ENCODE peak calls at places on chromosomes 3 and 15, in six cellular contexts. One of them, this sample, is unnamed.

GRCh38 chr3:72973031-72973723 is 23.4 kb upstream of the PPP4R2 start:
- DNase-seq in brain microvascular endothelial cell: no peak
- DNase-seq in naive thymus-derived CD4-positive, alpha-beta T cell: no peak
- DNase-seq in dorsolateral prefrontal cortex: no peak
- DNase-seq in endodermal cell: peak; percentile 82
- DNase-seq in HCT116: no peak
- DNase-seq in this sample: no peak

GRCh38 chr15:73633111-73633990 is at the start of gene NPTN:
- DNase-seq in endodermal cell: peak; percentile 99
- DNase-seq in naive thymus-derived CD4-positive, alpha-beta T cell: peak; percentile 96
- DNase-seq in HCT116: peak; percentile 89
- DNase-seq in brain microvascular endothelial cell: peak; percentile 95
- DNase-seq in dorsolateral prefrontal cortex: peak; percentile 99
- DNase-seq in this sample: peak; percentile 99

GRCh38 chr3:80087769-80088168 is 320.0 kb upstream of the ROBO1 start:
- DNase-seq in HCT116: no peak
- DNase-seq in endodermal cell: no peak
- DNase-seq in naive thymus-derived CD4-positive, alpha-beta T cell: no peak
- DNase-seq in brain microvascular endothelial cell: no peak
- DNase-seq in dorsolateral prefrontal cortex: no peak
- DNase-seq in this sample: no peak

GRCh38 chr3:142077859-142078500 is 71.4 kb downstream of the TFDP2 start:
- DNase-seq in HCT116: no peak
- DNase-seq in dorsolateral prefrontal cortex: no peak
- DNase-seq in endodermal cell: no peak
- DNase-seq in brain microvascular endothelial cell: no peak
- DNase-seq in naive thymus-derived CD4-positive, alpha-beta T cell: no peak
- DNase-seq in this sample: no peak

GRCh38 chr3:18888370-18888769 is 259.9 kb upstream of the KCNH8 start:
- DNase-seq in HCT116: no peak
- DNase-seq in endodermal cell: no peak
- DNase-seq in naive thymus-derived CD4-positive, alpha-beta T cell: no peak
- DNase-seq in dorsolateral prefrontal cortex: no peak
- DNase-seq in brain microvascular endothelial cell: no peak
- DNase-seq in this sample: no peak

GRCh38 chr3:12752803-12753202 is 6.3 kb downstream of the TMEM40 start:
- DNase-seq in naive thymus-derived CD4-positive, alpha-beta T cell: no peak
- DNase-seq in brain microvascular endothelial cell: no peak
- DNase-seq in HCT116: no peak
- DNase-seq in endodermal cell: no peak
- DNase-seq in dorsolateral prefrontal cortex: no peak
- DNase-seq in this sample: no peak

GRCh38 chr3:188202358-188203138 is 48.6 kb downstream of the LPP start:
- DNase-seq in brain microvascular endothelial cell: no peak
- DNase-seq in dorsolateral prefrontal cortex: no peak
- DNase-seq in HCT116: peak; percentile 2
- DNase-seq in naive thymus-derived CD4-positive, alpha-beta T cell: no peak
- DNase-seq in endodermal cell: peak; percentile 87
- DNase-seq in this sample: no peak

GRCh38 chr3:112560330-112560729 is 1.4 kb downstream of the ATG3 start:
- DNase-seq in endodermal cell: no peak
- DNase-seq in HCT116: no peak
- DNase-seq in brain microvascular endothelial cell: no peak
- DNase-seq in naive thymus-derived CD4-positive, alpha-beta T cell: no peak
- DNase-seq in dorsolateral prefrontal cortex: no peak
- DNase-seq in this sample: no peak

GRCh38 chr15:59762558-59762957 is 73.4 kb upstream of the BNIP2 start:
- DNase-seq in endodermal cell: peak; percentile 57
- DNase-seq in naive thymus-derived CD4-positive, alpha-beta T cell: no peak
- DNase-seq in HCT116: no peak
- DNase-seq in brain microvascular endothelial cell: no peak
- DNase-seq in dorsolateral prefrontal cortex: no peak
- DNase-seq in this sample: no peak

GRCh38 chr15:66770518-66771350 is 68.7 kb downstream of the SMAD6 start:
- DNase-seq in HCT116: no peak
- DNase-seq in naive thymus-derived CD4-positive, alpha-beta T cell: no peak
- DNase-seq in dorsolateral prefrontal cortex: no peak
- DNase-seq in brain microvascular endothelial cell: no peak
- DNase-seq in endodermal cell: no peak
- DNase-seq in this sample: no peak

GRCh38 chr3:188978772-188979171 is 193.0 kb upstream of the TPRG1 start:
- DNase-seq in endodermal cell: no peak
- DNase-seq in brain microvascular endothelial cell: peak; percentile 55
- DNase-seq in HCT116: no peak
- DNase-seq in naive thymus-derived CD4-positive, alpha-beta T cell: no peak
- DNase-seq in dorsolateral prefrontal cortex: no peak
- DNase-seq in this sample: no peak

GRCh38 chr3:76152028-76152427 is 366.7 kb upstream of the ZNF717 start:
- DNase-seq in naive thymus-derived CD4-positive, alpha-beta T cell: no peak
- DNase-seq in brain microvascular endothelial cell: no peak
- DNase-seq in dorsolateral prefrontal cortex: no peak
- DNase-seq in HCT116: no peak
- DNase-seq in endodermal cell: no peak
- DNase-seq in this sample: no peak

GRCh38 chr3:129824926-129825541 is 68.5 kb downstream of the TMCC1 start:
- DNase-seq in endodermal cell: peak; percentile 83
- DNase-seq in naive thymus-derived CD4-positive, alpha-beta T cell: no peak
- DNase-seq in dorsolateral prefrontal cortex: peak; percentile 38
- DNase-seq in brain microvascular endothelial cell: no peak
- DNase-seq in HCT116: peak; percentile 58
- DNase-seq in this sample: no peak

GRCh38 chr15:51223771-51224229 is 114.6 kb downstream of the CYP19A1 start:
- DNase-seq in brain microvascular endothelial cell: peak; percentile 70
- DNase-seq in dorsolateral prefrontal cortex: no peak
- DNase-seq in HCT116: peak; percentile 65
- DNase-seq in naive thymus-derived CD4-positive, alpha-beta T cell: no peak
- DNase-seq in endodermal cell: no peak
- DNase-seq in this sample: no peak

GRCh38 chr3:192935441-192935840 is 17.8 kb upstream of the MB21D2 start:
- DNase-seq in HCT116: no peak
- DNase-seq in dorsolateral prefrontal cortex: no peak
- DNase-seq in brain microvascular endothelial cell: peak; percentile 16
- DNase-seq in naive thymus-derived CD4-positive, alpha-beta T cell: no peak
- DNase-seq in endodermal cell: no peak
- DNase-seq in this sample: no peak

GRCh38 chr15:57118013-57118799 is 199.8 kb downstream of the TCF12 start:
- DNase-seq in HCT116: peak; percentile 2
- DNase-seq in endodermal cell: no peak
- DNase-seq in naive thymus-derived CD4-positive, alpha-beta T cell: no peak
- DNase-seq in dorsolateral prefrontal cortex: no peak
- DNase-seq in brain microvascular endothelial cell: peak; percentile 21
- DNase-seq in this sample: no peak

GRCh38 chr3:39388741-39389248 is 5.6 kb downstream of the SLC25A38 start:
- DNase-seq in brain microvascular endothelial cell: no peak
- DNase-seq in endodermal cell: no peak
- DNase-seq in naive thymus-derived CD4-positive, alpha-beta T cell: no peak
- DNase-seq in dorsolateral prefrontal cortex: no peak
- DNase-seq in HCT116: no peak
- DNase-seq in this sample: no peak

GRCh38 chr15:92925409-92925808 is 25.3 kb downstream of the CHD2 start:
- DNase-seq in naive thymus-derived CD4-positive, alpha-beta T cell: no peak
- DNase-seq in dorsolateral prefrontal cortex: no peak
- DNase-seq in HCT116: no peak
- DNase-seq in endodermal cell: no peak
- DNase-seq in brain microvascular endothelial cell: no peak
- DNase-seq in this sample: no peak

GRCh38 chr15:92920595-92921169 is 20.6 kb downstream of the CHD2 start:
- DNase-seq in brain microvascular endothelial cell: no peak
- DNase-seq in dorsolateral prefrontal cortex: no peak
- DNase-seq in endodermal cell: no peak
- DNase-seq in naive thymus-derived CD4-positive, alpha-beta T cell: no peak
- DNase-seq in HCT116: no peak
- DNase-seq in this sample: no peak

GRCh38 chr15:92924216-92924615 is 24.1 kb downstream of the CHD2 start:
- DNase-seq in HCT116: no peak
- DNase-seq in dorsolateral prefrontal cortex: peak; percentile 46
- DNase-seq in endodermal cell: no peak
- DNase-seq in brain microvascular endothelial cell: no peak
- DNase-seq in naive thymus-derived CD4-positive, alpha-beta T cell: no peak
- DNase-seq in this sample: no peak

GRCh38 chr15:92921215-92922131 is 21.3 kb downstream of the CHD2 start:
- DNase-seq in brain microvascular endothelial cell: no peak
- DNase-seq in dorsolateral prefrontal cortex: no peak
- DNase-seq in HCT116: peak; percentile 89
- DNase-seq in endodermal cell: no peak
- DNase-seq in naive thymus-derived CD4-positive, alpha-beta T cell: no peak
- DNase-seq in this sample: no peak

DNA sequence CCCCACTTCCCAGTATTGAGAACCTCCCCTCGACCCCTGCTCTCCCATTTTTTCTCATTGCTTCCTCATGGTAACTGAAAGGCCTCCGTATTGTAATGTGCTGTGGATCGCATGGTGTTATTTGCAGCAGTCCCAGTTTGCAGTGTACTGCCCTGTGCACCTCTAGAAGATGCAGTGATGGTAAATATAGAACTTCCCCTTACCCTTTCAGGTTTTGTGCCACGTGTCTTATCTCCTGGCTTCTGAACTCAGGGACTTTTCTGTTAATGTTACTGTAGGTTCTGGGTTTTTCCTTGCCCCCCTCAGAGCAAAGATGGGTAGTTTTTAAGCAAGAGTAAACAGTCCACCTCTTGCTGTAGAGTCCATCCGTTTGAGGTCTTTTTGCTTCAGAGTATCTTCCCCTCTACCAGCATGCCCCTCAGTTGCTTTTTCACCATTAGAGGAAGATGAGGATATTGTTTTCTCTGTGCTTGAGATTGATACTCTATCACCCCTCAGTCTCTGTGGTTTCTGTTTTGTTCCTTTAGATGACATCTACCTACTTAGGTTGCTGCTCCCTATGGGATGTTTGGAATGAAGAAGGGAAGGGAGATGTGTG is 22.4 kb downstream of the CHD2 start:
- DNase-seq in dorsolateral prefrontal cortex: no peak
- DNase-seq in naive thymus-derived CD4-positive, alpha-beta T cell: no peak
- DNase-seq in brain microvascular endothelial cell: no peak
- DNase-seq in HCT116: no peak
- DNase-seq in endodermal cell: no peak
- DNase-seq in this sample: no peak
- H3K27ac ChIP-seq in dorsolateral prefrontal cortex: peak overlapping the region; percentile 20
- H3K27ac ChIP-seq in naive thymus-derived CD4-positive, alpha-beta T cell: peak overlapping the region; percentile 57
- H3K27ac ChIP-seq in brain microvascular endothelial cell: no peak overlapping the region
- H3K27ac ChIP-seq in HCT116: peak overlapping the region; percentile 65
- H3K27ac ChIP-seq in endodermal cell: no peak overlapping the region
- H3K27ac ChIP-seq in this sample: peak overlapping the region; percentile 46

GRCh38 chr3:99009851-99010250 is 108.4 kb upstream of the DCBLD2 start:
- DNase-seq in dorsolateral prefrontal cortex: no peak
- DNase-seq in HCT116: no peak
- DNase-seq in brain microvascular endothelial cell: no peak
- DNase-seq in naive thymus-derived CD4-positive, alpha-beta T cell: no peak
- DNase-seq in endodermal cell: no peak
- DNase-seq in this sample: no peak
- H3K27ac ChIP-seq in dorsolateral prefrontal cortex: no peak overlapping the region
- H3K27ac ChIP-seq in HCT116: no peak overlapping the region
- H3K27ac ChIP-seq in brain microvascular endothelial cell: no peak overlapping the region
- H3K27ac ChIP-seq in naive thymus-derived CD4-positive, alpha-beta T cell: no peak overlapping the region
- H3K27ac ChIP-seq in endodermal cell: no peak overlapping the region
- H3K27ac ChIP-seq in this sample: no peak overlapping the region

DNA sequence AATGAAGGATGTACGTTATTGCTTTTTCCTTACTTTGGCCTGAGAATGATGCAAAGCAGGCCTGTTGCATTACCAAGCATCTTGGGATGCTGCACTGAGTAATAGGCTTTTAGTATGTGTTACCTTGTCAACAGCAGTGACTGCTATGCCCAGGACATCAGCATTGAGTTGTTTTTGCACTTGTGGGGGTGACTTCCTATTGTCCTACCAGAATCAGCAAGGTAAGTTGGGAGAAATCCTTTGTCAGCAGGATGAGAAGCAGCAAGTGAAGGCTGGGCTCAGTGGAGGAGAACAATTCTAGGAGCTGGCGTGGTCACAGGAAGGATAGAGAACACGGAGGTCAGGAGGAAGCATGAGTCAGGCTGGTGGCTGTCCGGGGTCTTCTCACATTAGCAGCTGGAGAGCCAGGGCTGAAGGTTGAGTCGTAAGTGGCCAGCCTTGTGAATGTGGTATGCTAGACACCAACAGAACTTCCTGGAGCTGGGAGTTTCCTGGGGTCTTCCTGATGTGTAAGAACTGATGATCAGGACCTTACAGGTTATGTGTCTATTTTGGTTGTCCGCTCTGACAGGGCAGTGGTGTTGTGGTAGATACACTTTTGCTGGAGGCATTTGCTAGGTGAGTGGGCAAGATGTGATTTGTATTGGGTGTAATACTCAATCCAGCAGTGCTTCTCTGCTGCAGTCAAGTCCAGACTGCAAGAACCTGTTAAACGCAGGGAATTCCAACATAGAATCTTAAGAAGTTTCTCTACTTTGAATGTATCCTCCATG is 142.7 kb downstream of the FNDC3B start:
- DNase-seq in HCT116: no peak
- DNase-seq in dorsolateral prefrontal cortex: no peak
- DNase-seq in brain microvascular endothelial cell: peak; percentile 79
- DNase-seq in naive thymus-derived CD4-positive, alpha-beta T cell: no peak
- DNase-seq in endodermal cell: peak; percentile 63
- DNase-seq in this sample: peak; percentile 44
- H3K27ac ChIP-seq in HCT116: no peak overlapping the region
- H3K27ac ChIP-seq in dorsolateral prefrontal cortex: no peak overlapping the region
- H3K27ac ChIP-seq in brain microvascular endothelial cell: peak overlapping the region; percentile 72
- H3K27ac ChIP-seq in naive thymus-derived CD4-positive, alpha-beta T cell: no peak overlapping the region
- H3K27ac ChIP-seq in endodermal cell: no peak overlapping the region
- H3K27ac ChIP-seq in this sample: peak overlapping the region; percentile 51

GRCh38 chr3:127284258-127284657 is 3.6 kb downstream of the PRR20G start:
- DNase-seq in HCT116: no peak
- DNase-seq in endodermal cell: no peak
- DNase-seq in dorsolateral prefrontal cortex: no peak
- DNase-seq in brain microvascular endothelial cell: no peak
- DNase-seq in naive thymus-derived CD4-positive, alpha-beta T cell: no peak
- DNase-seq in this sample: no peak

GRCh38 chr3:127288343-127288742 is 497 bp upstream of the PRR20G start:
- DNase-seq in brain microvascular endothelial cell: no peak
- DNase-seq in naive thymus-derived CD4-positive, alpha-beta T cell: no peak
- DNase-seq in endodermal cell: no peak
- DNase-seq in HCT116: no peak
- DNase-seq in dorsolateral prefrontal cortex: no peak
- DNase-seq in this sample: no peak

GRCh38 chr3:127288921-127289645 is 1.2 kb upstream of the PRR20G start:
- DNase-seq in HCT116: no peak
- DNase-seq in naive thymus-derived CD4-positive, alpha-beta T cell: no peak
- DNase-seq in brain microvascular endothelial cell: no peak
- DNase-seq in endodermal cell: peak; percentile 65
- DNase-seq in dorsolateral prefrontal cortex: no peak
- DNase-seq in this sample: no peak

GRCh38 chr3:127287840-127288239 is at the start of gene PRR20G:
- DNase-seq in dorsolateral prefrontal cortex: no peak
- DNase-seq in brain microvascular endothelial cell: no peak
- DNase-seq in endodermal cell: peak; percentile 67
- DNase-seq in naive thymus-derived CD4-positive, alpha-beta T cell: no peak
- DNase-seq in HCT116: no peak
- DNase-seq in this sample: no peak

DNA sequence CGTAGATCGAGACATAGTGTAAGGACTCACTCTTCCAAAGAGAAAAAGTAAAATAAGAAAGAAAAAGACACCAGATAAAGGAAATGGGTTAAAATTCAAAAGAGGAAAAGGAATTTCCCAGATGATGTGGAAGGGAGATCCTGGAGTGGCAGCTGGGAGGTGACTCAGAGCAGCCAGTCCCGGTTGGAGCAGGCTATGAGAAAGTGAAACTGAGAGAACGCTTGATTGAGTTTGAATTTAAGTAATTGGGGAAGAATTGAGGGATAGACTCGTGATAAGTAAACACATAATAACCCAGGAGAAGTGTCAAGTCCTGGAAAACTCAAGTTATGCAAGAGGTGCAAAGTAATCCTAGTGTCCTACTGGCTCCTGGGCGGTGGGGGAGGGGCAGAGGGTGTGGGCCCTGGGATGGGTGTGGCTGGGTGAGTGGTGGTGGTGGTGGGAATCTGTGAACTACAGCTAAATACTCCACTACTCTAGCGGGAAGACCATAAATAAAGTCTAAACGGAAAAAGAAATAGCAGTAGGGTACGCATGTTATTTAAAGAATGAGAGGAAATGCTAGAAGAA is 1.2 kb downstream of the PRR20G start:
- DNase-seq in endodermal cell: no peak
- DNase-seq in naive thymus-derived CD4-positive, alpha-beta T cell: no peak
- DNase-seq in dorsolateral prefrontal cortex: no peak
- DNase-seq in HCT116: no peak
- DNase-seq in brain microvascular endothelial cell: peak; percentile 12
- DNase-seq in this sample: no peak
- H3K27ac ChIP-seq in endodermal cell: no peak overlapping the region
- H3K27ac ChIP-seq in naive thymus-derived CD4-positive, alpha-beta T cell: no peak overlapping the region
- H3K27ac ChIP-seq in dorsolateral prefrontal cortex: no peak overlapping the region
- H3K27ac ChIP-seq in HCT116: no peak overlapping the region
- H3K27ac ChIP-seq in brain microvascular endothelial cell: no peak overlapping the region
- H3K27ac ChIP-seq in this sample: no peak overlapping the region

This sample was measured in adrenal gland.